ENCODE peak calls at places on chromosomes 7 and 10, in nine cellular contexts. W is NCI-H226; L is heart right ventricle; G is SK-MEL-5; C is HEK293T; M is GM04503; T is AG08395; X is NB4; O is activated T-helper 1 cell treated with anti-CD3 and anti-CD28 coated beads, Interleukin-2, amount 50 U/mL, for 16 hours. I is an unnamed sample.

GRCh38 chr10:79559726-79560125 is 481 bp downstream of the SFTPA2 start:
- DNase-seq in W (peak; percentile 26), M (no peak), G (no peak), X (no peak), C (no peak), T (peak; percentile 53), O (no peak), L (no peak), I (no peak)

GRCh38 chr10:22245567-22245966 is 27.8 kb upstream of the EBLN1 start:
- DNase-seq in W (peak; percentile 84), X (no peak), G (no peak), T (peak; percentile 69), M (no peak), C (no peak), O (no peak), L (no peak), I (no peak)

GRCh38 chr7:116222501-116222900 is 12.2 kb downstream of the TES start:
- DNase-seq in W (no peak), L (no peak), C (peak; percentile 9), X (no peak), T (no peak), O (no peak), G (no peak), M (no peak), I (no peak)

GRCh38 chr10:35336084-35336831 is at the start of gene CCNY:
- DNase-seq in W (peak; percentile 55), X (peak; percentile 77), T (peak; percentile 80), G (peak; percentile 51), C (peak; percentile 68), L (peak; percentile 84), O (peak; percentile 72), M (no peak), I (peak; percentile 73)

GRCh38 chr10:5817322-5818047 is 4.3 kb upstream of the GDI2 start:
- DNase-seq in T (no peak), L (no peak), W (no peak), G (no peak), M (no peak), O (no peak), C (no peak), X (no peak), I (no peak)

GRCh38 chr7:99042957-99043356 is 101.0 kb downstream of the SMURF1 start:
- DNase-seq in T (no peak), X (no peak), G (peak; percentile 80), O (no peak), L (no peak), W (no peak), M (no peak), C (no peak), I (no peak)

GRCh38 chr10:124354411-124355382 is 64.0 kb downstream of the OAT start:
- DNase-seq in O (no peak), T (peak; percentile 89), X (peak; percentile 92), L (peak; percentile 32), W (peak; percentile 67), C (peak; percentile 78), M (peak; percentile 64), G (peak; percentile 2), I (no peak)

GRCh38 chr7:150450491-150450992 is at the start of gene GIMAP8:
- DNase-seq in X (peak; percentile 45), C (no peak), O (peak; percentile 49), M (no peak), W (no peak), G (no peak), T (no peak), L (peak; percentile 80), I (no peak)

GRCh38 chr10:104333037-104333727 is 5.1 kb downstream of the ITPRIP start:
- DNase-seq in M (no peak), X (no peak), L (no peak), O (peak; percentile 38), T (no peak), C (no peak), G (no peak), W (no peak), I (no peak)

GRCh38 chr7:4831723-4832495 is 29.9 kb downstream of the PAPOLB start:
- DNase-seq in W (no peak), O (no peak), M (no peak), T (no peak), X (no peak), C (no peak), L (no peak), G (peak; percentile 64), I (no peak)

GRCh38 chr10:91537614-91538383 is 95.1 kb downstream of the PPP1R3C start:
- DNase-seq in C (no peak), L (no peak), G (no peak), M (no peak), X (no peak), T (no peak), O (no peak), W (no peak), I (no peak)

GRCh38 chr7:157299613-157300405 is 37.0 kb upstream of the DNAJB6 start:
- DNase-seq in C (no peak), W (peak; percentile 94), M (no peak), L (no peak), T (no peak), X (peak; percentile 86), O (no peak), G (no peak), I (peak; percentile 20)

GRCh38 chr10:84177541-84178386 is 4.2 kb downstream of the GPR15LG start:
- DNase-seq in L (peak; percentile 41), G (no peak), C (no peak), M (no peak), X (peak; percentile 52), W (no peak), T (no peak), O (no peak), I (no peak)

GRCh38 chr10:71321386-71321785 is 2.3 kb downstream of the SLC29A3 start:
- DNase-seq in L (no peak), G (no peak), O (no peak), X (no peak), W (no peak), C (no peak), T (no peak), M (no peak), I (no peak)

GRCh38 chr7:151131622-151132293 is 35.7 kb downstream of the GBX1 start:
- DNase-seq in W (no peak), O (no peak), X (no peak), C (no peak), G (no peak), L (no peak), T (no peak), M (no peak), I (no peak)

GRCh38 chr7:127034171-127034806 is 218.5 kb downstream of the GRM8 start:
- DNase-seq in M (no peak), X (no peak), O (no peak), T (no peak), L (no peak), W (no peak), G (no peak), C (no peak), I (no peak)

GRCh38 chr10:11197266-11197712 is 179.6 kb downstream of the CELF2 start:
- DNase-seq in C (peak; percentile 45), G (peak; percentile 82), L (peak; percentile 42), O (no peak), X (no peak), M (no peak), T (peak; percentile 37), W (no peak), I (no peak)

GRCh38 chr7:149855368-149856305 is 17.5 kb downstream of the ZNF862 start:
- DNase-seq in W (peak; percentile 69), C (peak; percentile 61), M (no peak), T (peak; percentile 48), X (no peak), O (no peak), G (peak; percentile 82), L (no peak), I (no peak)

GRCh38 chr7:111089822-111090426 is 1.0 kb upstream of the LRRN3 start:
- DNase-seq in C (peak; percentile 34), L (no peak), G (peak; percentile 75), X (peak; percentile 56), M (no peak), T (peak; percentile 37), O (no peak), W (no peak), I (peak; percentile 4)

GRCh38 chr10:62384057-62384446 is 9.9 kb downstream of the ZNF365 start:
- DNase-seq in W (no peak), L (no peak), C (no peak), T (peak; percentile 50), G (peak; percentile 72), O (peak; percentile 39), M (peak; percentile 64), X (peak; percentile 89), I (no peak)

GRCh38 chr7:138044897-138045296 is 31.4 kb upstream of the AKR1D1 start:
- DNase-seq in W (no peak), T (no peak), X (no peak), M (no peak), C (no peak), L (no peak), G (no peak), O (no peak), I (no peak)

GRCh38 chr7:34247468-34247867 is 342.1 kb downstream of the BMPER start:
- DNase-seq in L (no peak), X (peak; percentile 10), C (no peak), T (peak; percentile 67), G (no peak), M (peak; percentile 37), W (peak; percentile 64), O (no peak), I (no peak)

GRCh38 chr7:81014266-81014665 is 95.4 kb upstream of the SEMA3C start:
- DNase-seq in T (peak; percentile 13), W (no peak), C (no peak), X (no peak), L (no peak), G (no peak), O (no peak), M (no peak), I (no peak)

GRCh38 chr7:99928994-99929729 is at the start of gene GJC3:
- DNase-seq in L (peak; percentile 73), W (peak; percentile 28), M (peak; percentile 14), G (peak; percentile 86), X (peak; percentile 78), C (peak; percentile 69), T (peak; percentile 78), O (no peak), I (no peak)

GRCh38 chr10:11163990-11164805 is 146.5 kb downstream of the CELF2 start:
- DNase-seq in G (no peak), T (no peak), O (no peak), C (no peak), W (no peak), M (no peak), X (no peak), L (no peak), I (no peak)

GRCh38 chr10:48564466-48565150 is 40.3 kb downstream of the ARHGAP22 start:
- DNase-seq in G (no peak), L (no peak), T (no peak), C (no peak), W (no peak), M (no peak), X (no peak), O (no peak), I (no peak)

GRCh38 chr7:35513828-35514227 is 181.1 kb downstream of the HERPUD2 start:
- DNase-seq in T (no peak), O (no peak), X (no peak), M (peak; percentile 5), L (no peak), G (no peak), C (no peak), W (no peak), I (no peak)

GRCh38 chr10:73601486-73601921 is 10.4 kb upstream of the USP54 start:
- DNase-seq in T (no peak), L (no peak), X (no peak), O (no peak), M (no peak), W (peak; percentile 57), G (no peak), C (no peak), I (no peak)

GRCh38 chr10:79311581-79312407 is 35.5 kb upstream of the PPIF start:
- DNase-seq in W (no peak), X (no peak), O (no peak), T (no peak), C (no peak), G (no peak), L (no peak), M (no peak), I (no peak)

GRCh38 chr7:16261654-16262053 is 159.7 kb downstream of the CRPPA start:
- DNase-seq in T (no peak), O (no peak), L (no peak), W (no peak), G (no peak), M (no peak), X (no peak), C (no peak), I (no peak)

GRCh38 chr7:137874390-137874789 is 27.6 kb upstream of the DGKI start:
- DNase-seq in X (no peak), W (no peak), G (no peak), T (peak; percentile 75), C (no peak), M (peak; percentile 99), O (no peak), L (no peak), I (no peak)